ENCODE peak calls at places on chromosomes 16 and 17, in four cellular contexts. U is COR-L47; J is activated CD4-positive, alpha-beta T cell treated with anti-CD3 and anti-CD28 coated beads for 48 hours; Z is activated T-cell treated with anti-CD3 and anti-CD28 coated beads for 24 hours. T is an unnamed sample.

GRCh38 chr17:68195667-68196393 is 52.0 kb upstream of the AMZ2 start:
- DNase-seq in U (peak), J (no peak), Z (no peak), T (no peak)

GRCh38 chr16:86732621-86733297 is 154.4 kb downstream of the FOXL1 start:
- DNase-seq in U (no peak), J (no peak), Z (no peak), T (no peak)

GRCh38 chr17:47741793-47742145 is 8.7 kb downstream of the TBX21 start:
- DNase-seq in U (no peak), J (no peak), Z (no peak), T (no peak)

GRCh38 chr16:85539629-85540291 is 73.4 kb upstream of the GSE1 start:
- DNase-seq in U (no peak), J (no peak), Z (no peak), T (no peak)

GRCh38 chr17:48542956-48543853 is 1.7 kb downstream of the HOXB2 start:
- DNase-seq in U (no peak), J (peak), Z (peak), T (peak)

GRCh38 chr17:27506348-27507218 is 50.3 kb downstream of the KSR1 start:
- DNase-seq in U (no peak), J (no peak), Z (no peak), T (peak)

GRCh38 chr16:89796104-89796503 is 20.3 kb downstream of the FANCA start:
- DNase-seq in U (no peak), J (no peak), Z (no peak), T (no peak)

GRCh38 chr17:45279898-45280297 is 18.0 kb upstream of the SPATA32 start:
- DNase-seq in U (no peak), J (no peak), Z (no peak), T (no peak)

GRCh38 chr17:62592305-62593099 is 35.0 kb upstream of the MRC2 start:
- DNase-seq in U (no peak), J (no peak), Z (no peak), T (no peak)

GRCh38 chr17:17590883-17591407 is 563 bp downstream of the PEMT start:
- DNase-seq in U (no peak), J (no peak), Z (no peak), T (no peak)

GRCh38 chr16:14285542-14286380 is 214.6 kb downstream of the MRTFB start:
- DNase-seq in U (peak), J (peak), Z (peak), T (peak)

GRCh38 chr16:89633064-89633631 is 19.7 kb downstream of the DPEP1 start:
- DNase-seq in U (no peak), J (no peak), Z (no peak), T (no peak)

GRCh38 chr17:36183001-36183810 is 6.8 kb upstream of the TBC1D3B start:
- DNase-seq in U (no peak), J (peak), Z (no peak), T (peak)

GRCh38 chr17:33171931-33172330 is 121.2 kb downstream of the ASIC2 start:
- DNase-seq in U (no peak), J (no peak), Z (no peak), T (no peak)

GRCh38 chr17:45667591-45668171 is 116.4 kb upstream of the CRHR1 start:
- DNase-seq in U (no peak), J (no peak), Z (no peak), T (no peak)

GRCh38 chr17:58308173-58308984 is 20.2 kb downstream of the TSPOAP1 start:
- DNase-seq in U (peak), J (no peak), Z (no peak), T (no peak)

GRCh38 chr16:88347656-88348376 is 34.9 kb upstream of the ZNF469 start:
- DNase-seq in U (no peak), J (peak), Z (no peak), T (peak)

GRCh38 chr16:85112364-85112763 is at the start of gene CIBAR2:
- DNase-seq in U (peak), J (no peak), Z (no peak), T (no peak)

GRCh38 chr17:45577571-45578279 is 87.2 kb upstream of the PLEKHM1 start:
- DNase-seq in U (no peak), J (no peak), Z (no peak), T (no peak)

GRCh38 chr17:40417258-40417608 is 463 bp downstream of the TOP2A start:
- DNase-seq in U (peak), J (peak), Z (no peak), T (no peak)

GRCh38 chr16:72995151-72995881 is 52.6 kb downstream of the ZFHX3 start:
- DNase-seq in U (no peak), J (peak), Z (no peak), T (peak)

GRCh38 chr16:50505714-50506542 is 42.3 kb upstream of the NKD1 start:
- DNase-seq in U (no peak), J (no peak), Z (no peak), T (no peak)

GRCh38 chr17:21029032-21029431 is 13.8 kb downstream of the USP22 start:
- DNase-seq in U (no peak), J (peak), Z (no peak), T (peak)

GRCh38 chr16:50537533-50538290 is 10.5 kb upstream of the NKD1 start:
- DNase-seq in U (no peak), J (no peak), Z (no peak), T (no peak)

GRCh38 chr17:78789663-78790181 is 7.6 kb upstream of the CYTH1 start:
- DNase-seq in U (peak), J (no peak), Z (no peak), T (no peak)

GRCh38 chr16:81551821-81552304 is 107.3 kb downstream of the CMIP start:
- DNase-seq in U (no peak), J (no peak), Z (no peak), T (no peak)

GRCh38 chr16:88556294-88556988 is 13.8 kb upstream of the ZC3H18 start:
- DNase-seq in U (no peak), J (no peak), Z (no peak), T (no peak)

GRCh38 chr17:79732804-79733691 is 2.3 kb downstream of the ENPP7 start:
- DNase-seq in U (no peak), J (no peak), Z (no peak), T (no peak)

GRCh38 chr17:50699410-50699809 is 8.3 kb downstream of the ANKRD40 start:
- DNase-seq in U (no peak), J (no peak), Z (no peak), T (no peak)

T was measured in stimulated activated naive CD8-positive, alpha-beta T cell treated with anti-CD3 and anti-CD28 coated beads, Interleukin-15, Interleukin-2, amounts not matched to agents 100 U/mL and 50 U/mL, for 24 hours.